ENCODE peak calls at places on chromosomes 2 and 18, in six cellular contexts. One of them, this sample, is unnamed. For H3K27me3 and H3K4me1, the result is how much of the 10 kb centered on the place peaks cover.

GRCh38 chr2:54052825-54053718 is 62.3 kb upstream of the ACYP2 start:
- DNase-seq in iPS DF 6.9: no peak
- DNase-seq in Peyer's patch: no peak
- DNase-seq in esophagus muscularis mucosa: no peak
- DNase-seq in neural progenitor cell: peak
- DNase-seq in left ventricle myocardium inferior: no peak
- DNase-seq in this sample: no peak

GRCh38 chr2:7169631-7170030 is 252.4 kb downstream of the RNF144A start:
- DNase-seq in Peyer's patch: no peak
- DNase-seq in neural progenitor cell: no peak
- DNase-seq in esophagus muscularis mucosa: no peak
- DNase-seq in left ventricle myocardium inferior: no peak
- DNase-seq in iPS DF 6.9: no peak
- DNase-seq in this sample: no peak

GRCh38 chr2:188788621-188789020 is 185.6 kb upstream of the COL3A1 start:
- DNase-seq in Peyer's patch: peak
- DNase-seq in left ventricle myocardium inferior: peak
- DNase-seq in esophagus muscularis mucosa: no peak
- DNase-seq in neural progenitor cell: no peak
- DNase-seq in iPS DF 6.9: no peak
- DNase-seq in this sample: no peak

GRCh38 chr2:207042155-207042554 is 102.8 kb downstream of the CPO start:
- DNase-seq in iPS DF 6.9: no peak
- DNase-seq in Peyer's patch: no peak
- DNase-seq in left ventricle myocardium inferior: no peak
- DNase-seq in esophagus muscularis mucosa: no peak
- DNase-seq in neural progenitor cell: no peak
- DNase-seq in this sample: no peak

GRCh38 chr18:76847926-76848325 is 25.6 kb downstream of the ZNF236 start:
- DNase-seq in left ventricle myocardium inferior: no peak
- DNase-seq in esophagus muscularis mucosa: no peak
- DNase-seq in Peyer's patch: no peak
- DNase-seq in neural progenitor cell: peak
- DNase-seq in iPS DF 6.9: peak
- DNase-seq in this sample: peak

GRCh38 chr2:152407806-152408205 is 72.8 kb downstream of the FMNL2 start:
- DNase-seq in neural progenitor cell: no peak
- DNase-seq in Peyer's patch: no peak
- DNase-seq in iPS DF 6.9: no peak
- DNase-seq in esophagus muscularis mucosa: peak
- DNase-seq in left ventricle myocardium inferior: no peak
- DNase-seq in this sample: no peak

GRCh38 chr2:42754021-42754775 is 9.7 kb downstream of the OXER1 start:
- DNase-seq in Peyer's patch: peak
- DNase-seq in left ventricle myocardium inferior: no peak
- DNase-seq in neural progenitor cell: no peak
- DNase-seq in iPS DF 6.9: no peak
- DNase-seq in esophagus muscularis mucosa: peak
- DNase-seq in this sample: no peak

GRCh38 chr2:102100371-102101096 is 42.0 kb upstream of the IL1R1 start:
- DNase-seq in left ventricle myocardium inferior: no peak
- DNase-seq in neural progenitor cell: no peak
- DNase-seq in Peyer's patch: no peak
- DNase-seq in esophagus muscularis mucosa: no peak
- DNase-seq in iPS DF 6.9: no peak
- DNase-seq in this sample: no peak

GRCh38 chr18:8706981-8707940 is 1.9 kb downstream of the MTCL1 start:
- DNase-seq in left ventricle myocardium inferior: no peak
- DNase-seq in Peyer's patch: peak
- DNase-seq in iPS DF 6.9: no peak
- DNase-seq in esophagus muscularis mucosa: peak
- DNase-seq in neural progenitor cell: peak
- DNase-seq in this sample: peak

GRCh38 chr2:11333431-11334183 is 10.8 kb downstream of the ROCK2 start:
- DNase-seq in Peyer's patch: no peak
- DNase-seq in iPS DF 6.9: no peak
- DNase-seq in left ventricle myocardium inferior: no peak
- DNase-seq in neural progenitor cell: no peak
- DNase-seq in esophagus muscularis mucosa: no peak
- DNase-seq in this sample: no peak

GRCh38 chr2:159557437-159558034 is 58.8 kb downstream of the BAZ2B start:
- DNase-seq in iPS DF 6.9: peak
- DNase-seq in neural progenitor cell: peak
- DNase-seq in left ventricle myocardium inferior: no peak
- DNase-seq in esophagus muscularis mucosa: no peak
- DNase-seq in Peyer's patch: no peak
- DNase-seq in this sample: no peak

GRCh38 chr2:133252770-133253355 is 315.4 kb downstream of the NCKAP5 start:
- DNase-seq in iPS DF 6.9: no peak
- DNase-seq in esophagus muscularis mucosa: no peak
- DNase-seq in Peyer's patch: no peak
- DNase-seq in neural progenitor cell: no peak
- DNase-seq in left ventricle myocardium inferior: no peak
- DNase-seq in this sample: no peak

GRCh38 chr2:233470007-233470687 is 96.4 kb downstream of the USP40 start:
- DNase-seq in neural progenitor cell: no peak
- DNase-seq in Peyer's patch: no peak
- DNase-seq in left ventricle myocardium inferior: peak
- DNase-seq in iPS DF 6.9: no peak
- DNase-seq in esophagus muscularis mucosa: no peak
- DNase-seq in this sample: no peak

GRCh38 chr2:45986509-45986908 is 310.7 kb upstream of the EPAS1 start:
- DNase-seq in left ventricle myocardium inferior: no peak
- DNase-seq in Peyer's patch: no peak
- DNase-seq in neural progenitor cell: no peak
- DNase-seq in iPS DF 6.9: no peak
- DNase-seq in esophagus muscularis mucosa: peak
- DNase-seq in this sample: no peak

GRCh38 chr18:9823805-9824473 is 61.8 kb upstream of the TXNDC2 start:
- DNase-seq in iPS DF 6.9: no peak
- DNase-seq in esophagus muscularis mucosa: peak
- DNase-seq in neural progenitor cell: no peak
- DNase-seq in Peyer's patch: no peak
- DNase-seq in left ventricle myocardium inferior: no peak
- DNase-seq in this sample: no peak

GRCh38 chr2:6694555-6694954 is 171.2 kb downstream of the CMPK2 start:
- DNase-seq in left ventricle myocardium inferior: peak
- DNase-seq in neural progenitor cell: peak
- DNase-seq in Peyer's patch: no peak
- DNase-seq in iPS DF 6.9: no peak
- DNase-seq in esophagus muscularis mucosa: no peak
- DNase-seq in this sample: no peak

DNA sequence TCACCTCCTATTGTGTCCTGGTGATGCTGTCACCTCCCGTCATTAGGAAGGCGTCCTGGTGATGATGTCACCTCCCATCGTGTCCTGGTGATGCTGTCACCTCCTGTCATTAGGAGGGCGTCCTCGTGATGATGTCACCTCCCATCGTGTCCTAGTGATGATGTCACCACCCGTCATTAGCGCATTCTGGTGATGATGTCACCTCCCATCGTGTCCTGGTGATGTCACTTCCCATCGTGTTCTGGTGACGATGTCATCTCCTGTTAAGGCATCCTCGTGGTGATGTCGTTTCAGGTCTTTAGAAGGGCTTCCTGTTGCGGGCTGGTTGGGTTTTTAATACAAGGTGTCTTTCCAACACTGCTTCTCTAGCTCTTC is 40.7 kb downstream of the CTDP1 start:
- DNase-seq in neural progenitor cell: no peak
- DNase-seq in left ventricle myocardium inferior: no peak
- DNase-seq in iPS DF 6.9: no peak
- DNase-seq in Peyer's patch: no peak
- DNase-seq in esophagus muscularis mucosa: no peak
- DNase-seq in this sample: no peak
- H3K27me3 ChIP-seq in neural progenitor cell: under half
- H3K27me3 ChIP-seq in left ventricle myocardium inferior: under half
- H3K27me3 ChIP-seq in iPS DF 6.9: under half
- H3K27me3 ChIP-seq in Peyer's patch: under half
- H3K27me3 ChIP-seq in esophagus muscularis mucosa: under half
- H3K27me3 ChIP-seq in this sample: under half

GRCh38 chr2:60149151-60149550 is 404.3 kb downstream of the BCL11A start:
- DNase-seq in Peyer's patch: no peak
- DNase-seq in neural progenitor cell: no peak
- DNase-seq in esophagus muscularis mucosa: no peak
- DNase-seq in iPS DF 6.9: no peak
- DNase-seq in left ventricle myocardium inferior: no peak
- DNase-seq in this sample: no peak

GRCh38 chr2:60152226-60152833 is 401.1 kb downstream of the BCL11A start:
- DNase-seq in left ventricle myocardium inferior: no peak
- DNase-seq in neural progenitor cell: peak
- DNase-seq in Peyer's patch: no peak
- DNase-seq in iPS DF 6.9: peak
- DNase-seq in esophagus muscularis mucosa: no peak
- DNase-seq in this sample: peak

DNA sequence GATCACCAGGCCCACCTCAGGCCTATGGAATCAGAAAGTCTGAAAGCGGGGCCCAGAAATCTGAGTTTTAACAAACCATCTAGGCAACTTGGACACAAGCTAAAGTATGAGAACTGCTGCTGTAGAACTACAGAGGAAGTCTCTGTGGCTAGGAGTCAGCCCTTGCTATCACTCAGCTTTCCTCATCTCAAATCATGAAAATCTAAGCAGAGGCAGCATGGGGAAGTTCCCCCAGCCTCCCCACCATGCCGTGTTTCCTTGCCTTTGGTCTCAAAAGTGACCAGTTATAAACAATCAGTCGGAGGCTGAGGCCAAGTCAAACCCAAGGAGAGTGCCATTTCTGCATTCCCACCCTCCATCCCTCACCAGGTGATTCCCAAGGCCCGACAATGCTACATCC is 404.7 kb downstream of the BCL11A start:
- DNase-seq in neural progenitor cell: no peak
- DNase-seq in left ventricle myocardium inferior: no peak
- DNase-seq in iPS DF 6.9: no peak
- DNase-seq in esophagus muscularis mucosa: peak
- DNase-seq in Peyer's patch: no peak
- DNase-seq in this sample: no peak
- H3K4me1 ChIP-seq in neural progenitor cell: under half
- H3K4me1 ChIP-seq in left ventricle myocardium inferior: under half
- H3K4me1 ChIP-seq in iPS DF 6.9: under half
- H3K4me1 ChIP-seq in esophagus muscularis mucosa: under half
- H3K4me1 ChIP-seq in Peyer's patch: under half
- H3K4me1 ChIP-seq in this sample: under half

GRCh38 chr18:41864216-41864615 is 90.8 kb upstream of the PIK3C3 start:
- DNase-seq in iPS DF 6.9: no peak
- DNase-seq in Peyer's patch: no peak
- DNase-seq in left ventricle myocardium inferior: no peak
- DNase-seq in neural progenitor cell: peak
- DNase-seq in esophagus muscularis mucosa: no peak
- DNase-seq in this sample: peak
- H3K27me3 ChIP-seq in iPS DF 6.9: under half
- H3K27me3 ChIP-seq in Peyer's patch: under half
- H3K27me3 ChIP-seq in left ventricle myocardium inferior: under half
- H3K27me3 ChIP-seq in neural progenitor cell: under half
- H3K27me3 ChIP-seq in esophagus muscularis mucosa: under half
- H3K27me3 ChIP-seq in this sample: under half

GRCh38 chr2:28766070-28766469 is 14.4 kb downstream of the PPP1CB start:
- DNase-seq in left ventricle myocardium inferior: no peak
- DNase-seq in iPS DF 6.9: no peak
- DNase-seq in esophagus muscularis mucosa: no peak
- DNase-seq in Peyer's patch: no peak
- DNase-seq in neural progenitor cell: no peak
- DNase-seq in this sample: no peak
- H3K4me1 ChIP-seq in left ventricle myocardium inferior: half or more
- H3K4me1 ChIP-seq in iPS DF 6.9: under half
- H3K4me1 ChIP-seq in esophagus muscularis mucosa: half or more
- H3K4me1 ChIP-seq in Peyer's patch: under half
- H3K4me1 ChIP-seq in neural progenitor cell: under half
- H3K4me1 ChIP-seq in this sample: under half

GRCh38 chr18:34977787-34978532 is 63.3 kb upstream of the MAPRE2 start:
- DNase-seq in esophagus muscularis mucosa: no peak
- DNase-seq in neural progenitor cell: peak
- DNase-seq in left ventricle myocardium inferior: peak
- DNase-seq in iPS DF 6.9: no peak
- DNase-seq in Peyer's patch: peak
- DNase-seq in this sample: peak

GRCh38 chr18:34976899-34977786 is 64.1 kb upstream of the MAPRE2 start:
- DNase-seq in Peyer's patch: peak
- DNase-seq in iPS DF 6.9: no peak
- DNase-seq in left ventricle myocardium inferior: peak
- DNase-seq in esophagus muscularis mucosa: peak
- DNase-seq in neural progenitor cell: peak
- DNase-seq in this sample: peak

GRCh38 chr18:34978533-34978893 is 62.7 kb upstream of the MAPRE2 start:
- DNase-seq in esophagus muscularis mucosa: no peak
- DNase-seq in left ventricle myocardium inferior: no peak
- DNase-seq in neural progenitor cell: no peak
- DNase-seq in Peyer's patch: no peak
- DNase-seq in iPS DF 6.9: no peak
- DNase-seq in this sample: no peak

GRCh38 chr18:34976084-34976483 is 65.1 kb upstream of the MAPRE2 start:
- DNase-seq in neural progenitor cell: peak
- DNase-seq in iPS DF 6.9: no peak
- DNase-seq in esophagus muscularis mucosa: no peak
- DNase-seq in Peyer's patch: no peak
- DNase-seq in left ventricle myocardium inferior: no peak
- DNase-seq in this sample: no peak

GRCh38 chr18:34976534-34976898 is 64.7 kb upstream of the MAPRE2 start:
- DNase-seq in iPS DF 6.9: no peak
- DNase-seq in left ventricle myocardium inferior: no peak
- DNase-seq in Peyer's patch: no peak
- DNase-seq in esophagus muscularis mucosa: no peak
- DNase-seq in neural progenitor cell: no peak
- DNase-seq in this sample: no peak
- H3K27me3 ChIP-seq in iPS DF 6.9: under half
- H3K27me3 ChIP-seq in left ventricle myocardium inferior: under half
- H3K27me3 ChIP-seq in Peyer's patch: under half
- H3K27me3 ChIP-seq in esophagus muscularis mucosa: under half
- H3K27me3 ChIP-seq in neural progenitor cell: half or more
- H3K27me3 ChIP-seq in this sample: under half

GRCh38 chr18:58213445-58213844 is 169.4 kb downstream of the NEDD4L start:
- DNase-seq in Peyer's patch: no peak
- DNase-seq in left ventricle myocardium inferior: no peak
- DNase-seq in neural progenitor cell: no peak
- DNase-seq in iPS DF 6.9: no peak
- DNase-seq in esophagus muscularis mucosa: peak
- DNase-seq in this sample: no peak
- H3K4me1 ChIP-seq in Peyer's patch: under half
- H3K4me1 ChIP-seq in left ventricle myocardium inferior: under half
- H3K4me1 ChIP-seq in neural progenitor cell: under half
- H3K4me1 ChIP-seq in iPS DF 6.9: under half
- H3K4me1 ChIP-seq in esophagus muscularis mucosa: under half
- H3K4me1 ChIP-seq in this sample: under half

DNA sequence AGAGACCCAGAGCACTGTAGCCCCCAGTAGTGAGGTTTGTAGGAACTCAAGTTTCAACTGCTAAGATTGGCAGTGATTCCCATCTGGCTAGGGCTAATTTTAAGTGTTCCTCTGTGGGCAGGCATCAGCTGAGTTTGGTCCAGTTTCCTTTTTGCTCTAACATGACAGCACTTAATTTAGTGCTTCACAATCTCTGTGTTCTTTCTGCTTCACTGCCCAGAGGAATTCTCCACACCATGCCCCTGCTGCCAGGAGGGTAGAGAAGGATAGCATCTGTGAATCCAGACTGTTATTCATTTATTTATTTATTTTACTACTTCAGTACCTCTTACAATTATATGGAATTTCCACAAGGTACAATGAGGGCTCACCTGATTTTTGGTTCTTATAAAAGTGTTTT is 549.9 kb upstream of the FSIP2 start:
- DNase-seq in Peyer's patch: no peak
- DNase-seq in iPS DF 6.9: no peak
- DNase-seq in left ventricle myocardium inferior: no peak
- DNase-seq in neural progenitor cell: peak
- DNase-seq in esophagus muscularis mucosa: no peak
- DNase-seq in this sample: no peak
- H3K27me3 ChIP-seq in Peyer's patch: under half
- H3K27me3 ChIP-seq in iPS DF 6.9: under half
- H3K27me3 ChIP-seq in left ventricle myocardium inferior: under half
- H3K27me3 ChIP-seq in neural progenitor cell: under half
- H3K27me3 ChIP-seq in esophagus muscularis mucosa: under half
- H3K27me3 ChIP-seq in this sample: under half